ENCODE peak calls at places on chromosomes 1 and 21, in eight cellular contexts. One of them, this sample, is unnamed.

GRCh38 chr1:160108888-160109662 is 6.5 kb upstream of the ATP1A2 start:
- DNase-seq in type B pancreatic cell: no peak
- DNase-seq in substantia nigra: no peak
- DNase-seq in naive thymus-derived CD4-positive, alpha-beta T cell: peak
- DNase-seq in GDM1: peak
- DNase-seq in OCI-LY7: peak
- DNase-seq in endothelial cell: peak
- DNase-seq in uterus: no peak
- DNase-seq in this sample: no peak

GRCh38 chr1:36824390-36824861 is 209.9 kb downstream of the GRIK3 start:
- DNase-seq in type B pancreatic cell: no peak
- DNase-seq in substantia nigra: peak
- DNase-seq in naive thymus-derived CD4-positive, alpha-beta T cell: no peak
- DNase-seq in GDM1: no peak
- DNase-seq in OCI-LY7: no peak
- DNase-seq in endothelial cell: no peak
- DNase-seq in uterus: no peak
- DNase-seq in this sample: no peak

GRCh38 chr1:223307544-223307943 is 56.4 kb downstream of the SUSD4 start:
- DNase-seq in type B pancreatic cell: no peak
- DNase-seq in substantia nigra: no peak
- DNase-seq in naive thymus-derived CD4-positive, alpha-beta T cell: no peak
- DNase-seq in GDM1: no peak
- DNase-seq in OCI-LY7: no peak
- DNase-seq in endothelial cell: no peak
- DNase-seq in uterus: no peak
- DNase-seq in this sample: no peak

GRCh38 chr1:246215505-246215893 is 291.6 kb downstream of the SMYD3 start:
- DNase-seq in type B pancreatic cell: no peak
- DNase-seq in substantia nigra: no peak
- DNase-seq in naive thymus-derived CD4-positive, alpha-beta T cell: no peak
- DNase-seq in GDM1: no peak
- DNase-seq in OCI-LY7: no peak
- DNase-seq in endothelial cell: no peak
- DNase-seq in uterus: no peak
- DNase-seq in this sample: no peak

GRCh38 chr21:46124083-46124925 is 26.4 kb downstream of the COL6A2 start:
- DNase-seq in type B pancreatic cell: peak
- DNase-seq in substantia nigra: no peak
- DNase-seq in naive thymus-derived CD4-positive, alpha-beta T cell: no peak
- DNase-seq in GDM1: no peak
- DNase-seq in OCI-LY7: no peak
- DNase-seq in endothelial cell: peak
- DNase-seq in uterus: peak
- DNase-seq in this sample: peak

GRCh38 chr1:8281843-8282509 is 35.9 kb upstream of the SLC45A1 start:
- DNase-seq in type B pancreatic cell: no peak
- DNase-seq in substantia nigra: peak
- DNase-seq in naive thymus-derived CD4-positive, alpha-beta T cell: no peak
- DNase-seq in GDM1: no peak
- DNase-seq in OCI-LY7: no peak
- DNase-seq in endothelial cell: no peak
- DNase-seq in uterus: no peak
- DNase-seq in this sample: no peak

GRCh38 chr1:166907763-166908162 is 31.7 kb upstream of the TADA1 start:
- DNase-seq in type B pancreatic cell: no peak
- DNase-seq in substantia nigra: no peak
- DNase-seq in naive thymus-derived CD4-positive, alpha-beta T cell: no peak
- DNase-seq in GDM1: no peak
- DNase-seq in OCI-LY7: peak
- DNase-seq in endothelial cell: no peak
- DNase-seq in uterus: no peak
- DNase-seq in this sample: no peak

GRCh38 chr1:9759939-9760338 is 63.8 kb downstream of the CLSTN1 start:
- DNase-seq in type B pancreatic cell: no peak
- DNase-seq in substantia nigra: no peak
- DNase-seq in naive thymus-derived CD4-positive, alpha-beta T cell: no peak
- DNase-seq in GDM1: no peak
- DNase-seq in OCI-LY7: no peak
- DNase-seq in endothelial cell: no peak
- DNase-seq in uterus: no peak
- DNase-seq in this sample: no peak

GRCh38 chr1:228794173-228794572 is 58.9 kb downstream of the RHOU start:
- DNase-seq in type B pancreatic cell: no peak
- DNase-seq in substantia nigra: no peak
- DNase-seq in naive thymus-derived CD4-positive, alpha-beta T cell: peak
- DNase-seq in GDM1: no peak
- DNase-seq in OCI-LY7: no peak
- DNase-seq in endothelial cell: no peak
- DNase-seq in uterus: no peak
- DNase-seq in this sample: no peak

GRCh38 chr1:215652371-215652770 is 85.3 kb downstream of the KCTD3 start:
- DNase-seq in type B pancreatic cell: no peak
- DNase-seq in substantia nigra: no peak
- DNase-seq in naive thymus-derived CD4-positive, alpha-beta T cell: no peak
- DNase-seq in GDM1: no peak
- DNase-seq in OCI-LY7: no peak
- DNase-seq in endothelial cell: no peak
- DNase-seq in uterus: no peak
- DNase-seq in this sample: no peak

GRCh38 chr1:27071049-27071416 is 58.4 kb upstream of the TENT5B start:
- DNase-seq in type B pancreatic cell: no peak
- DNase-seq in substantia nigra: peak
- DNase-seq in naive thymus-derived CD4-positive, alpha-beta T cell: no peak
- DNase-seq in GDM1: no peak
- DNase-seq in OCI-LY7: no peak
- DNase-seq in endothelial cell: no peak
- DNase-seq in uterus: no peak
- DNase-seq in this sample: peak

GRCh38 chr1:194230351-194231144 is 1044.1 kb upstream of the B3GALT2 start:
- DNase-seq in type B pancreatic cell: no peak
- DNase-seq in substantia nigra: no peak
- DNase-seq in naive thymus-derived CD4-positive, alpha-beta T cell: no peak
- DNase-seq in GDM1: no peak
- DNase-seq in OCI-LY7: no peak
- DNase-seq in endothelial cell: no peak
- DNase-seq in uterus: no peak
- DNase-seq in this sample: no peak

GRCh38 chr1:42973304-42973703 is 14.6 kb upstream of the SLC2A1 start:
- DNase-seq in type B pancreatic cell: no peak
- DNase-seq in substantia nigra: no peak
- DNase-seq in naive thymus-derived CD4-positive, alpha-beta T cell: no peak
- DNase-seq in GDM1: no peak
- DNase-seq in OCI-LY7: no peak
- DNase-seq in endothelial cell: no peak
- DNase-seq in uterus: no peak
- DNase-seq in this sample: no peak

GRCh38 chr1:156964431-156964830 is 44.0 kb downstream of the LRRC71 start:
- DNase-seq in type B pancreatic cell: no peak
- DNase-seq in substantia nigra: no peak
- DNase-seq in naive thymus-derived CD4-positive, alpha-beta T cell: no peak
- DNase-seq in GDM1: no peak
- DNase-seq in OCI-LY7: no peak
- DNase-seq in endothelial cell: no peak
- DNase-seq in uterus: no peak
- DNase-seq in this sample: no peak

GRCh38 chr1:203673550-203674411 is 47.1 kb downstream of the ATP2B4 start:
- DNase-seq in type B pancreatic cell: no peak
- DNase-seq in substantia nigra: no peak
- DNase-seq in naive thymus-derived CD4-positive, alpha-beta T cell: peak
- DNase-seq in GDM1: peak
- DNase-seq in OCI-LY7: peak
- DNase-seq in endothelial cell: peak
- DNase-seq in uterus: peak
- DNase-seq in this sample: no peak

GRCh38 chr1:97904528-97904927 is 16.3 kb downstream of the DPYD start:
- DNase-seq in type B pancreatic cell: no peak
- DNase-seq in substantia nigra: no peak
- DNase-seq in naive thymus-derived CD4-positive, alpha-beta T cell: no peak
- DNase-seq in GDM1: no peak
- DNase-seq in OCI-LY7: no peak
- DNase-seq in endothelial cell: no peak
- DNase-seq in uterus: no peak
- DNase-seq in this sample: no peak

GRCh38 chr1:242784807-242785206 is 260.3 kb upstream of the PLD5 start:
- DNase-seq in type B pancreatic cell: no peak
- DNase-seq in substantia nigra: peak
- DNase-seq in naive thymus-derived CD4-positive, alpha-beta T cell: no peak
- DNase-seq in GDM1: no peak
- DNase-seq in OCI-LY7: no peak
- DNase-seq in endothelial cell: no peak
- DNase-seq in uterus: no peak
- DNase-seq in this sample: no peak

GRCh38 chr1:15700510-15700909 is 16.4 kb downstream of the PLEKHM2 start:
- DNase-seq in type B pancreatic cell: no peak
- DNase-seq in substantia nigra: no peak
- DNase-seq in naive thymus-derived CD4-positive, alpha-beta T cell: no peak
- DNase-seq in GDM1: no peak
- DNase-seq in OCI-LY7: no peak
- DNase-seq in endothelial cell: no peak
- DNase-seq in uterus: no peak
- DNase-seq in this sample: no peak

GRCh38 chr1:42844592-42845140 is 1.7 kb upstream of the ZNF691 start:
- DNase-seq in type B pancreatic cell: no peak
- DNase-seq in substantia nigra: no peak
- DNase-seq in naive thymus-derived CD4-positive, alpha-beta T cell: no peak
- DNase-seq in GDM1: no peak
- DNase-seq in OCI-LY7: no peak
- DNase-seq in endothelial cell: no peak
- DNase-seq in uterus: no peak
- DNase-seq in this sample: no peak

GRCh38 chr1:212488436-212489283 is 55.9 kb downstream of the NENF start:
- DNase-seq in type B pancreatic cell: no peak
- DNase-seq in substantia nigra: peak
- DNase-seq in naive thymus-derived CD4-positive, alpha-beta T cell: no peak
- DNase-seq in GDM1: no peak
- DNase-seq in OCI-LY7: peak
- DNase-seq in endothelial cell: no peak
- DNase-seq in uterus: peak
- DNase-seq in this sample: no peak

GRCh38 chr1:116754203-116754977 is at the start of gene CD2:
- DNase-seq in type B pancreatic cell: no peak
- DNase-seq in substantia nigra: no peak
- DNase-seq in naive thymus-derived CD4-positive, alpha-beta T cell: peak
- DNase-seq in GDM1: no peak
- DNase-seq in OCI-LY7: no peak
- DNase-seq in endothelial cell: no peak
- DNase-seq in uterus: no peak
- DNase-seq in this sample: no peak

GRCh38 chr1:212221801-212222200 is 63.4 kb upstream of the PPP2R5A start:
- DNase-seq in type B pancreatic cell: no peak
- DNase-seq in substantia nigra: no peak
- DNase-seq in naive thymus-derived CD4-positive, alpha-beta T cell: no peak
- DNase-seq in GDM1: no peak
- DNase-seq in OCI-LY7: no peak
- DNase-seq in endothelial cell: no peak
- DNase-seq in uterus: no peak
- DNase-seq in this sample: no peak

GRCh38 chr1:46508760-46509159 is 19.1 kb downstream of the DMBX1 start:
- DNase-seq in type B pancreatic cell: no peak
- DNase-seq in substantia nigra: no peak
- DNase-seq in naive thymus-derived CD4-positive, alpha-beta T cell: no peak
- DNase-seq in GDM1: no peak
- DNase-seq in OCI-LY7: no peak
- DNase-seq in endothelial cell: no peak
- DNase-seq in uterus: no peak
- DNase-seq in this sample: no peak

GRCh38 chr1:7007902-7008301 is 222.6 kb downstream of the CAMTA1 start:
- DNase-seq in type B pancreatic cell: no peak
- DNase-seq in substantia nigra: no peak
- DNase-seq in naive thymus-derived CD4-positive, alpha-beta T cell: no peak
- DNase-seq in GDM1: no peak
- DNase-seq in OCI-LY7: no peak
- DNase-seq in endothelial cell: no peak
- DNase-seq in uterus: no peak
- DNase-seq in this sample: no peak

GRCh38 chr1:59477286-59477685 is 180.4 kb downstream of the FGGY start:
- DNase-seq in type B pancreatic cell: no peak
- DNase-seq in substantia nigra: no peak
- DNase-seq in naive thymus-derived CD4-positive, alpha-beta T cell: no peak
- DNase-seq in GDM1: no peak
- DNase-seq in OCI-LY7: no peak
- DNase-seq in endothelial cell: no peak
- DNase-seq in uterus: no peak
- DNase-seq in this sample: no peak

GRCh38 chr1:155591770-155592169 is 18.2 kb upstream of the MSTO1 start:
- DNase-seq in type B pancreatic cell: no peak
- DNase-seq in substantia nigra: no peak
- DNase-seq in naive thymus-derived CD4-positive, alpha-beta T cell: peak
- DNase-seq in GDM1: peak
- DNase-seq in OCI-LY7: peak
- DNase-seq in endothelial cell: no peak
- DNase-seq in uterus: peak
- DNase-seq in this sample: no peak

GRCh38 chr1:37448691-37449417 is 25.5 kb upstream of the ZC3H12A start:
- DNase-seq in type B pancreatic cell: no peak
- DNase-seq in substantia nigra: no peak
- DNase-seq in naive thymus-derived CD4-positive, alpha-beta T cell: no peak
- DNase-seq in GDM1: no peak
- DNase-seq in OCI-LY7: no peak
- DNase-seq in endothelial cell: no peak
- DNase-seq in uterus: no peak
- DNase-seq in this sample: no peak

GRCh38 chr1:115506523-115507255 is 135.1 kb upstream of the VANGL1 start:
- DNase-seq in type B pancreatic cell: no peak
- DNase-seq in substantia nigra: no peak
- DNase-seq in naive thymus-derived CD4-positive, alpha-beta T cell: no peak
- DNase-seq in GDM1: no peak
- DNase-seq in OCI-LY7: no peak
- DNase-seq in endothelial cell: no peak
- DNase-seq in uterus: no peak
- DNase-seq in this sample: no peak

GRCh38 chr1:201946224-201946908 is at the start of gene LMOD1:
- DNase-seq in type B pancreatic cell: peak
- DNase-seq in substantia nigra: peak
- DNase-seq in naive thymus-derived CD4-positive, alpha-beta T cell: no peak
- DNase-seq in GDM1: no peak
- DNase-seq in OCI-LY7: no peak
- DNase-seq in endothelial cell: peak
- DNase-seq in uterus: peak
- DNase-seq in this sample: peak

GRCh38 chr1:81071072-81071858 is 729.5 kb upstream of the ADGRL2 start:
- DNase-seq in type B pancreatic cell: no peak
- DNase-seq in substantia nigra: no peak
- DNase-seq in naive thymus-derived CD4-positive, alpha-beta T cell: no peak
- DNase-seq in GDM1: no peak
- DNase-seq in OCI-LY7: no peak
- DNase-seq in endothelial cell: no peak
- DNase-seq in uterus: no peak
- DNase-seq in this sample: no peak

GRCh38 chr1:231487019-231487418 is 41.5 kb upstream of the TSNAX start:
- DNase-seq in type B pancreatic cell: no peak
- DNase-seq in substantia nigra: no peak
- DNase-seq in naive thymus-derived CD4-positive, alpha-beta T cell: no peak
- DNase-seq in GDM1: no peak
- DNase-seq in OCI-LY7: no peak
- DNase-seq in endothelial cell: no peak
- DNase-seq in uterus: no peak
- DNase-seq in this sample: no peak

GRCh38 chr1:52659851-52660596 is 27.1 kb downstream of the SHISAL2A start:
- DNase-seq in type B pancreatic cell: peak
- DNase-seq in substantia nigra: no peak
- DNase-seq in naive thymus-derived CD4-positive, alpha-beta T cell: no peak
- DNase-seq in GDM1: no peak
- DNase-seq in OCI-LY7: no peak
- DNase-seq in endothelial cell: no peak
- DNase-seq in uterus: no peak
- DNase-seq in this sample: peak

GRCh38 chr1:38055398-38055797 is 8.8 kb upstream of the POU3F1 start:
- DNase-seq in type B pancreatic cell: no peak
- DNase-seq in substantia nigra: no peak
- DNase-seq in naive thymus-derived CD4-positive, alpha-beta T cell: no peak
- DNase-seq in GDM1: no peak
- DNase-seq in OCI-LY7: no peak
- DNase-seq in endothelial cell: no peak
- DNase-seq in uterus: no peak
- DNase-seq in this sample: no peak

GRCh38 chr1:3968851-3969250 is 68.8 kb upstream of the C1orf174 start:
- DNase-seq in type B pancreatic cell: no peak
- DNase-seq in substantia nigra: no peak
- DNase-seq in naive thymus-derived CD4-positive, alpha-beta T cell: no peak
- DNase-seq in GDM1: no peak
- DNase-seq in OCI-LY7: peak
- DNase-seq in endothelial cell: no peak
- DNase-seq in uterus: no peak
- DNase-seq in this sample: no peak

This sample was measured in glutamatergic neuron.